ENCODE peak calls at places on chromosomes 6 and 20, in eight cellular contexts. One of them, this sample, is unnamed.

GRCh38 chr6:1616556-1617463 is 7.1 kb downstream of the FOXC1 start:
- DNase-seq in KG1: no peak
- DNase-seq in brain microvascular endothelial cell: no peak
- DNase-seq in RWPE1: no peak
- DNase-seq in natural killer cell: no peak
- DNase-seq in GM20000: peak
- DNase-seq in MM.1S: no peak
- DNase-seq in GM12878: no peak
- DNase-seq in this sample: no peak

GRCh38 chr6:100461920-100462295 is 2.8 kb downstream of the SIM1 start:
- DNase-seq in KG1: no peak
- DNase-seq in brain microvascular endothelial cell: no peak
- DNase-seq in RWPE1: no peak
- DNase-seq in natural killer cell: no peak
- DNase-seq in GM20000: no peak
- DNase-seq in MM.1S: peak
- DNase-seq in GM12878: peak
- DNase-seq in this sample: no peak

GRCh38 chr6:37005061-37005810 is at the start of gene FGD2:
- DNase-seq in KG1: peak
- DNase-seq in brain microvascular endothelial cell: no peak
- DNase-seq in RWPE1: no peak
- DNase-seq in natural killer cell: no peak
- DNase-seq in GM20000: peak
- DNase-seq in MM.1S: no peak
- DNase-seq in GM12878: no peak
- DNase-seq in this sample: peak

GRCh38 chr6:68635706-68636513 is 828 bp downstream of the ADGRB3 start:
- DNase-seq in KG1: no peak
- DNase-seq in brain microvascular endothelial cell: peak
- DNase-seq in RWPE1: no peak
- DNase-seq in natural killer cell: no peak
- DNase-seq in GM20000: peak
- DNase-seq in MM.1S: peak
- DNase-seq in GM12878: no peak
- DNase-seq in this sample: no peak

GRCh38 chr6:157813757-157814455 is 9.1 kb upstream of the SNX9 start:
- DNase-seq in KG1: no peak
- DNase-seq in brain microvascular endothelial cell: peak
- DNase-seq in RWPE1: no peak
- DNase-seq in natural killer cell: no peak
- DNase-seq in GM20000: no peak
- DNase-seq in MM.1S: no peak
- DNase-seq in GM12878: no peak
- DNase-seq in this sample: no peak

GRCh38 chr6:42251911-42252637 is 34.4 kb upstream of the MRPS10 start:
- DNase-seq in KG1: no peak
- DNase-seq in brain microvascular endothelial cell: peak
- DNase-seq in RWPE1: no peak
- DNase-seq in natural killer cell: no peak
- DNase-seq in GM20000: no peak
- DNase-seq in MM.1S: no peak
- DNase-seq in GM12878: no peak
- DNase-seq in this sample: no peak

GRCh38 chr6:108872001-108872974 is 24.1 kb downstream of the ARMC2 start:
- DNase-seq in KG1: no peak
- DNase-seq in brain microvascular endothelial cell: no peak
- DNase-seq in RWPE1: no peak
- DNase-seq in natural killer cell: peak
- DNase-seq in GM20000: no peak
- DNase-seq in MM.1S: no peak
- DNase-seq in GM12878: no peak
- DNase-seq in this sample: no peak

GRCh38 chr20:5933802-5934436 is 16.4 kb downstream of the TRMT6 start:
- DNase-seq in KG1: no peak
- DNase-seq in brain microvascular endothelial cell: no peak
- DNase-seq in RWPE1: peak
- DNase-seq in natural killer cell: no peak
- DNase-seq in GM20000: peak
- DNase-seq in MM.1S: peak
- DNase-seq in GM12878: peak
- DNase-seq in this sample: no peak

GRCh38 chr6:110518281-110518623 is 41.8 kb upstream of the SLC22A16 start:
- DNase-seq in KG1: no peak
- DNase-seq in brain microvascular endothelial cell: no peak
- DNase-seq in RWPE1: no peak
- DNase-seq in natural killer cell: no peak
- DNase-seq in GM20000: no peak
- DNase-seq in MM.1S: no peak
- DNase-seq in GM12878: no peak
- DNase-seq in this sample: no peak

GRCh38 chr6:6856538-6857523 is 250.9 kb upstream of the RREB1 start:
- DNase-seq in KG1: no peak
- DNase-seq in brain microvascular endothelial cell: peak
- DNase-seq in RWPE1: peak
- DNase-seq in natural killer cell: no peak
- DNase-seq in GM20000: peak
- DNase-seq in MM.1S: no peak
- DNase-seq in GM12878: peak
- DNase-seq in this sample: peak

GRCh38 chr6:25450469-25451198 is 171.5 kb downstream of the CARMIL1 start:
- DNase-seq in KG1: no peak
- DNase-seq in brain microvascular endothelial cell: no peak
- DNase-seq in RWPE1: no peak
- DNase-seq in natural killer cell: no peak
- DNase-seq in GM20000: no peak
- DNase-seq in MM.1S: no peak
- DNase-seq in GM12878: no peak
- DNase-seq in this sample: no peak

GRCh38 chr20:23667666-23668065 is 21.2 kb downstream of the CST4 start:
- DNase-seq in KG1: no peak
- DNase-seq in brain microvascular endothelial cell: no peak
- DNase-seq in RWPE1: no peak
- DNase-seq in natural killer cell: no peak
- DNase-seq in GM20000: no peak
- DNase-seq in MM.1S: no peak
- DNase-seq in GM12878: no peak
- DNase-seq in this sample: no peak

GRCh38 chr6:95478941-95479340 is 98.4 kb upstream of the MANEA start:
- DNase-seq in KG1: no peak
- DNase-seq in brain microvascular endothelial cell: no peak
- DNase-seq in RWPE1: no peak
- DNase-seq in natural killer cell: no peak
- DNase-seq in GM20000: no peak
- DNase-seq in MM.1S: no peak
- DNase-seq in GM12878: no peak
- DNase-seq in this sample: no peak

GRCh38 chr6:81895511-81896185 is 143.2 kb upstream of the TENT5A start:
- DNase-seq in KG1: no peak
- DNase-seq in brain microvascular endothelial cell: peak
- DNase-seq in RWPE1: no peak
- DNase-seq in natural killer cell: no peak
- DNase-seq in GM20000: no peak
- DNase-seq in MM.1S: no peak
- DNase-seq in GM12878: no peak
- DNase-seq in this sample: no peak

GRCh38 chr6:132669690-132670291 is 10.8 kb upstream of the TAAR1 start:
- DNase-seq in KG1: peak
- DNase-seq in brain microvascular endothelial cell: no peak
- DNase-seq in RWPE1: peak
- DNase-seq in natural killer cell: no peak
- DNase-seq in GM20000: peak
- DNase-seq in MM.1S: peak
- DNase-seq in GM12878: no peak
- DNase-seq in this sample: no peak

GRCh38 chr20:35907017-35907685 is 47.2 kb downstream of the SCAND1 start:
- DNase-seq in KG1: no peak
- DNase-seq in brain microvascular endothelial cell: no peak
- DNase-seq in RWPE1: no peak
- DNase-seq in natural killer cell: no peak
- DNase-seq in GM20000: no peak
- DNase-seq in MM.1S: no peak
- DNase-seq in GM12878: no peak
- DNase-seq in this sample: no peak

GRCh38 chr6:43223175-43223574 is 6.1 kb downstream of the DNPH1 start:
- DNase-seq in KG1: no peak
- DNase-seq in brain microvascular endothelial cell: no peak
- DNase-seq in RWPE1: no peak
- DNase-seq in natural killer cell: no peak
- DNase-seq in GM20000: no peak
- DNase-seq in MM.1S: no peak
- DNase-seq in GM12878: no peak
- DNase-seq in this sample: no peak

GRCh38 chr6:147676468-147676867 is 168.0 kb downstream of the SAMD5 start:
- DNase-seq in KG1: no peak
- DNase-seq in brain microvascular endothelial cell: no peak
- DNase-seq in RWPE1: no peak
- DNase-seq in natural killer cell: no peak
- DNase-seq in GM20000: no peak
- DNase-seq in MM.1S: no peak
- DNase-seq in GM12878: no peak
- DNase-seq in this sample: no peak

GRCh38 chr20:63007472-63007721 is 633 bp upstream of the BHLHE23 start:
- DNase-seq in KG1: no peak
- DNase-seq in brain microvascular endothelial cell: no peak
- DNase-seq in RWPE1: no peak
- DNase-seq in natural killer cell: no peak
- DNase-seq in GM20000: no peak
- DNase-seq in MM.1S: no peak
- DNase-seq in GM12878: no peak
- DNase-seq in this sample: no peak

GRCh38 chr6:33886673-33887144 is 82.9 kb upstream of the MLN start:
- DNase-seq in KG1: no peak
- DNase-seq in brain microvascular endothelial cell: no peak
- DNase-seq in RWPE1: peak
- DNase-seq in natural killer cell: no peak
- DNase-seq in GM20000: no peak
- DNase-seq in MM.1S: no peak
- DNase-seq in GM12878: no peak
- DNase-seq in this sample: no peak

GRCh38 chr20:62120990-62121775 is 1.1 kb upstream of the LSM14B start:
- DNase-seq in KG1: no peak
- DNase-seq in brain microvascular endothelial cell: no peak
- DNase-seq in RWPE1: no peak
- DNase-seq in natural killer cell: no peak
- DNase-seq in GM20000: no peak
- DNase-seq in MM.1S: no peak
- DNase-seq in GM12878: no peak
- DNase-seq in this sample: peak

GRCh38 chr6:121897337-121897760 is 461.9 kb downstream of the GJA1 start:
- DNase-seq in KG1: no peak
- DNase-seq in brain microvascular endothelial cell: no peak
- DNase-seq in RWPE1: peak
- DNase-seq in natural killer cell: no peak
- DNase-seq in GM20000: no peak
- DNase-seq in MM.1S: no peak
- DNase-seq in GM12878: no peak
- DNase-seq in this sample: no peak

GRCh38 chr6:44387346-44388134 is at the start of gene CDC5L:
- DNase-seq in KG1: peak
- DNase-seq in brain microvascular endothelial cell: peak
- DNase-seq in RWPE1: peak
- DNase-seq in natural killer cell: peak
- DNase-seq in GM20000: peak
- DNase-seq in MM.1S: peak
- DNase-seq in GM12878: peak
- DNase-seq in this sample: peak

GRCh38 chr6:42766163-42766670 is 15.6 kb upstream of the BICRAL start:
- DNase-seq in KG1: no peak
- DNase-seq in brain microvascular endothelial cell: peak
- DNase-seq in RWPE1: no peak
- DNase-seq in natural killer cell: peak
- DNase-seq in GM20000: no peak
- DNase-seq in MM.1S: no peak
- DNase-seq in GM12878: no peak
- DNase-seq in this sample: no peak

GRCh38 chr6:47007657-47008396 is 34.3 kb downstream of the ADGRF1 start:
- DNase-seq in KG1: no peak
- DNase-seq in brain microvascular endothelial cell: no peak
- DNase-seq in RWPE1: no peak
- DNase-seq in natural killer cell: no peak
- DNase-seq in GM20000: no peak
- DNase-seq in MM.1S: no peak
- DNase-seq in GM12878: no peak
- DNase-seq in this sample: no peak

GRCh38 chr20:23078351-23078993 is 7.7 kb downstream of the CD93 start:
- DNase-seq in KG1: no peak
- DNase-seq in brain microvascular endothelial cell: no peak
- DNase-seq in RWPE1: no peak
- DNase-seq in natural killer cell: no peak
- DNase-seq in GM20000: no peak
- DNase-seq in MM.1S: no peak
- DNase-seq in GM12878: no peak
- DNase-seq in this sample: no peak

GRCh38 chr20:33653900-33654596 is 8.1 kb upstream of the C20orf144 start:
- DNase-seq in KG1: no peak
- DNase-seq in brain microvascular endothelial cell: no peak
- DNase-seq in RWPE1: peak
- DNase-seq in natural killer cell: no peak
- DNase-seq in GM20000: no peak
- DNase-seq in MM.1S: no peak
- DNase-seq in GM12878: no peak
- DNase-seq in this sample: no peak

GRCh38 chr6:5744497-5744896 is 262.2 kb downstream of the NRN1 start:
- DNase-seq in KG1: no peak
- DNase-seq in brain microvascular endothelial cell: no peak
- DNase-seq in RWPE1: no peak
- DNase-seq in natural killer cell: no peak
- DNase-seq in GM20000: no peak
- DNase-seq in MM.1S: no peak
- DNase-seq in GM12878: no peak
- DNase-seq in this sample: no peak

GRCh38 chr6:33202799-33203198 is 1.7 kb upstream of the HSD17B8 start:
- DNase-seq in KG1: no peak
- DNase-seq in brain microvascular endothelial cell: no peak
- DNase-seq in RWPE1: no peak
- DNase-seq in natural killer cell: no peak
- DNase-seq in GM20000: no peak
- DNase-seq in MM.1S: no peak
- DNase-seq in GM12878: no peak
- DNase-seq in this sample: no peak

GRCh38 chr6:41256383-41256782 is 28.2 kb downstream of the TREML4 start:
- DNase-seq in KG1: no peak
- DNase-seq in brain microvascular endothelial cell: no peak
- DNase-seq in RWPE1: no peak
- DNase-seq in natural killer cell: no peak
- DNase-seq in GM20000: peak
- DNase-seq in MM.1S: peak
- DNase-seq in GM12878: peak
- DNase-seq in this sample: peak

GRCh38 chr6:13488015-13488895 is 855 bp upstream of the GFOD1 start:
- DNase-seq in KG1: no peak
- DNase-seq in brain microvascular endothelial cell: peak
- DNase-seq in RWPE1: peak
- DNase-seq in natural killer cell: no peak
- DNase-seq in GM20000: peak
- DNase-seq in MM.1S: no peak
- DNase-seq in GM12878: no peak
- DNase-seq in this sample: no peak

GRCh38 chr6:91057689-91058088 is 470.8 kb upstream of the MAP3K7 start:
- DNase-seq in KG1: no peak
- DNase-seq in brain microvascular endothelial cell: no peak
- DNase-seq in RWPE1: no peak
- DNase-seq in natural killer cell: no peak
- DNase-seq in GM20000: no peak
- DNase-seq in MM.1S: no peak
- DNase-seq in GM12878: no peak
- DNase-seq in this sample: no peak

This sample was measured in GM12864.